ENCODE peak calls at places on chromosomes 5 and 9, in nine cellular contexts. One of them, this sample, is unnamed. For H3K27me3, the result is how much of the 10 kb centered on the place peaks cover.

GRCh38 chr5:98767563-98767962 is 5.9 kb upstream of the RGMB start:
- DNase-seq in uterus: no peak
- DNase-seq in GM23248: peak
- DNase-seq in suprapubic skin: no peak
- DNase-seq in body of pancreas: no peak
- DNase-seq in thoracic aorta: no peak
- DNase-seq in transverse colon: no peak
- DNase-seq in adipocyte: no peak
- DNase-seq in CD4-positive, alpha-beta T cell: no peak
- DNase-seq in this sample: no peak

GRCh38 chr5:107425541-107426031 is 245.2 kb downstream of the EFNA5 start:
- DNase-seq in uterus: no peak
- DNase-seq in GM23248: peak
- DNase-seq in suprapubic skin: no peak
- DNase-seq in body of pancreas: no peak
- DNase-seq in thoracic aorta: no peak
- DNase-seq in transverse colon: no peak
- DNase-seq in adipocyte: peak
- DNase-seq in CD4-positive, alpha-beta T cell: no peak
- DNase-seq in this sample: no peak

GRCh38 chr5:107135391-107135790 is 535.3 kb downstream of the EFNA5 start:
- DNase-seq in uterus: no peak
- DNase-seq in GM23248: peak
- DNase-seq in suprapubic skin: no peak
- DNase-seq in body of pancreas: no peak
- DNase-seq in thoracic aorta: no peak
- DNase-seq in transverse colon: no peak
- DNase-seq in adipocyte: peak
- DNase-seq in CD4-positive, alpha-beta T cell: no peak
- DNase-seq in this sample: no peak

GRCh38 chr9:108282872-108283271 is 572.9 kb downstream of the ACTL7B start:
- DNase-seq in uterus: no peak
- DNase-seq in GM23248: peak
- DNase-seq in suprapubic skin: no peak
- DNase-seq in body of pancreas: no peak
- DNase-seq in thoracic aorta: no peak
- DNase-seq in transverse colon: no peak
- DNase-seq in adipocyte: peak
- DNase-seq in CD4-positive, alpha-beta T cell: no peak
- DNase-seq in this sample: no peak

GRCh38 chr5:120388016-120388781 is 75.9 kb upstream of the PRR16 start:
- DNase-seq in uterus: no peak
- DNase-seq in GM23248: peak
- DNase-seq in suprapubic skin: no peak
- DNase-seq in body of pancreas: no peak
- DNase-seq in thoracic aorta: no peak
- DNase-seq in transverse colon: no peak
- DNase-seq in adipocyte: peak
- DNase-seq in CD4-positive, alpha-beta T cell: no peak
- DNase-seq in this sample: no peak

GRCh38 chr9:19020886-19021285 is 12.1 kb downstream of the SAXO1 start:
- DNase-seq in uterus: no peak
- DNase-seq in GM23248: no peak
- DNase-seq in suprapubic skin: no peak
- DNase-seq in body of pancreas: no peak
- DNase-seq in thoracic aorta: no peak
- DNase-seq in transverse colon: no peak
- DNase-seq in adipocyte: no peak
- DNase-seq in CD4-positive, alpha-beta T cell: no peak
- DNase-seq in this sample: no peak

GRCh38 chr5:83441752-83442151 is 29.8 kb upstream of the VCAN start:
- DNase-seq in uterus: no peak
- DNase-seq in GM23248: no peak
- DNase-seq in suprapubic skin: no peak
- DNase-seq in body of pancreas: no peak
- DNase-seq in thoracic aorta: no peak
- DNase-seq in transverse colon: no peak
- DNase-seq in adipocyte: no peak
- DNase-seq in CD4-positive, alpha-beta T cell: no peak
- DNase-seq in this sample: no peak

GRCh38 chr5:78813906-78814518 is 165.4 kb upstream of the LHFPL2 start:
- DNase-seq in uterus: no peak
- DNase-seq in GM23248: no peak
- DNase-seq in suprapubic skin: no peak
- DNase-seq in body of pancreas: no peak
- DNase-seq in thoracic aorta: no peak
- DNase-seq in transverse colon: no peak
- DNase-seq in adipocyte: peak
- DNase-seq in CD4-positive, alpha-beta T cell: no peak
- DNase-seq in this sample: no peak

GRCh38 chr9:114155967-114156294 is 594 bp downstream of the COL27A1 start:
- DNase-seq in uterus: no peak
- DNase-seq in GM23248: peak
- DNase-seq in suprapubic skin: no peak
- DNase-seq in body of pancreas: no peak
- DNase-seq in thoracic aorta: no peak
- DNase-seq in transverse colon: no peak
- DNase-seq in adipocyte: peak
- DNase-seq in CD4-positive, alpha-beta T cell: no peak
- DNase-seq in this sample: no peak

GRCh38 chr5:67240846-67241245 is 44.2 kb upstream of the CD180 start:
- DNase-seq in uterus: no peak
- DNase-seq in GM23248: no peak
- DNase-seq in suprapubic skin: no peak
- DNase-seq in body of pancreas: no peak
- DNase-seq in thoracic aorta: no peak
- DNase-seq in transverse colon: no peak
- DNase-seq in adipocyte: no peak
- DNase-seq in CD4-positive, alpha-beta T cell: no peak
- DNase-seq in this sample: no peak

GRCh38 chr9:36730414-36730813 is 157.7 kb downstream of the MELK start:
- DNase-seq in uterus: no peak
- DNase-seq in GM23248: no peak
- DNase-seq in suprapubic skin: no peak
- DNase-seq in body of pancreas: no peak
- DNase-seq in thoracic aorta: no peak
- DNase-seq in transverse colon: no peak
- DNase-seq in adipocyte: no peak
- DNase-seq in CD4-positive, alpha-beta T cell: no peak
- DNase-seq in this sample: no peak

DNA sequence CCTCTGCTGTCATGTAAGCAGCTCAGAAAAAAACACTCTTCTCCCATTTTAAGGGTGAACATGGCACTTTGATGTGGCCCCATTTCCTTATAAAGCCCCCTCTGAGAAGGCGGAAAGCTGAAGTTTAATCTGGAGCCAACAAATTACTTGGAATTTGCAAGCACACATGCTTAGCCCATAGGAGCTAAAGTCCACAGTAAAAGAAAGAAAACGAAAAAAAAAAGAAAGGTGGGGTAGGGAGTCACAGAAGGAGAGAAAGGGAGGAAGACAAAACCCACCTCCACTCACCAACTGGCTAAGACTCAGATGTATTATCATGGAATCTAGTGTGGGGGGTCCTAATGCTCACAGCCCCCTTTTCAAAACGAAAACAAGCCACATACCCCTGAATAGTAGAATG is 30.4 kb downstream of the PRRX2 start:
- DNase-seq in uterus: no peak
- DNase-seq in GM23248: no peak
- DNase-seq in suprapubic skin: no peak
- DNase-seq in body of pancreas: no peak
- DNase-seq in thoracic aorta: no peak
- DNase-seq in transverse colon: no peak
- DNase-seq in adipocyte: no peak
- DNase-seq in CD4-positive, alpha-beta T cell: no peak
- DNase-seq in this sample: no peak
- H3K27me3 ChIP-seq in uterus: under half
- H3K27me3 ChIP-seq in GM23248: under half
- H3K27me3 ChIP-seq in suprapubic skin: under half
- H3K27me3 ChIP-seq in body of pancreas: under half
- H3K27me3 ChIP-seq in thoracic aorta: under half
- H3K27me3 ChIP-seq in transverse colon: under half
- H3K27me3 ChIP-seq in adipocyte: under half
- H3K27me3 ChIP-seq in CD4-positive, alpha-beta T cell: under half
- H3K27me3 ChIP-seq in this sample: under half

GRCh38 chr5:73446631-73447233 is 1.8 kb downstream of the FOXD1 start:
- DNase-seq in uterus: no peak
- DNase-seq in GM23248: peak
- DNase-seq in suprapubic skin: no peak
- DNase-seq in body of pancreas: no peak
- DNase-seq in thoracic aorta: no peak
- DNase-seq in transverse colon: no peak
- DNase-seq in adipocyte: peak
- DNase-seq in CD4-positive, alpha-beta T cell: no peak
- DNase-seq in this sample: no peak

GRCh38 chr5:73442960-73443627 is 5.5 kb downstream of the FOXD1 start:
- DNase-seq in uterus: no peak
- DNase-seq in GM23248: no peak
- DNase-seq in suprapubic skin: no peak
- DNase-seq in body of pancreas: no peak
- DNase-seq in thoracic aorta: no peak
- DNase-seq in transverse colon: no peak
- DNase-seq in adipocyte: no peak
- DNase-seq in CD4-positive, alpha-beta T cell: no peak
- DNase-seq in this sample: no peak

GRCh38 chr5:73443725-73444498 is 4.7 kb downstream of the FOXD1 start:
- DNase-seq in uterus: no peak
- DNase-seq in GM23248: peak
- DNase-seq in suprapubic skin: no peak
- DNase-seq in body of pancreas: no peak
- DNase-seq in thoracic aorta: no peak
- DNase-seq in transverse colon: no peak
- DNase-seq in adipocyte: no peak
- DNase-seq in CD4-positive, alpha-beta T cell: no peak
- DNase-seq in this sample: no peak

GRCh38 chr5:73445708-73446630 is 2.6 kb downstream of the FOXD1 start:
- DNase-seq in uterus: no peak
- DNase-seq in GM23248: peak
- DNase-seq in suprapubic skin: no peak
- DNase-seq in body of pancreas: no peak
- DNase-seq in thoracic aorta: no peak
- DNase-seq in transverse colon: no peak
- DNase-seq in adipocyte: peak
- DNase-seq in CD4-positive, alpha-beta T cell: no peak
- DNase-seq in this sample: no peak

DNA sequence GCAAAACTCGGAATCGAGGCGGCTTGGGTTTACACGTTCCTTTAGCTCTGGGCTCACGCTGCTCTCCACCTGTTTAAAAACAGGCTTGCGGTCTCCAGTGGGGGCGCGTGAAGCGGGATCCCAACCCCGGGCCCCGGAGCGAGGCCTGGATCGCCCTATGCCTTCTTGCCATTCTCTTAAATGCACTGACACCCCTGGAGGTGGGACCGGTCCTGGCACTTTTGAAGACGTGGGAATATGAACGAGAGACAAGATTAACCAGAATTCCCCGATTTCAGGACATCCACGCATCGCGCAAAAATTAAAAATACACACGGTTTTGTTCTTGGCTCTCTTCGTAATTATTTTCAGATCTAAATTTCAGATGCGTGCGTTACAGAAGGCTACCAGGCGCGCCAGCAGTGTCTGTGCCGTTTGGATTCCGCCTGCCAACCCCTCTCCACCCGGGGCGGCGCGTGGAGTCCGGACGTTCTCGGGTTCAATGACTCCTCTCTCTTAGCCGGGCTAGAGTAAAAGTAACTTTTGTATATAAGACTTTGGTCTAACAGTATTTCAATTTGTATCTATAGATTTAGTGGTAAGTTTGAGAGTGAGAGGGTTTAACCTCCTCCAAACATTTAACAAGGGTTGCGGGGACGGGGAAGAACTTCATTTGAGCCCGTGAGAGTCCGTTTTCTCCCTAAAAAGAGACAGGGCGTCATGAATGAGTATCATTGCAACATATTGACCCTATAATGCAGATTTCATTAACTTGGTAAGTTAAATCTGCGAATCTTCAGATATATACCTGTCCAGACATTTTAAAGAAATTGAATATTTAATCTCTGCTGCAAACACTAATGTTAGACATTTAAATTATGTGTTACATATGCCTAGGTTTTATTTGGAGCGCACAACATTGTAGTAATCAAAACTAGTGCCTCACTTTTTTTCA is 3.8 kb downstream of the FOXD1 start:
- DNase-seq in uterus: no peak
- DNase-seq in GM23248: peak
- DNase-seq in suprapubic skin: no peak
- DNase-seq in body of pancreas: no peak
- DNase-seq in thoracic aorta: no peak
- DNase-seq in transverse colon: no peak
- DNase-seq in adipocyte: no peak
- DNase-seq in CD4-positive, alpha-beta T cell: no peak
- DNase-seq in this sample: no peak
- H3K27me3 ChIP-seq in uterus: half or more
- H3K27me3 ChIP-seq in GM23248: under half
- H3K27me3 ChIP-seq in suprapubic skin: half or more
- H3K27me3 ChIP-seq in body of pancreas: under half
- H3K27me3 ChIP-seq in thoracic aorta: under half
- H3K27me3 ChIP-seq in transverse colon: half or more
- H3K27me3 ChIP-seq in adipocyte: half or more
- H3K27me3 ChIP-seq in CD4-positive, alpha-beta T cell: half or more
- H3K27me3 ChIP-seq in this sample: under half

GRCh38 chr9:1058826-1059225 is 8.7 kb downstream of the DMRT2 start:
- DNase-seq in uterus: no peak
- DNase-seq in GM23248: peak
- DNase-seq in suprapubic skin: no peak
- DNase-seq in body of pancreas: no peak
- DNase-seq in thoracic aorta: no peak
- DNase-seq in transverse colon: no peak
- DNase-seq in adipocyte: no peak
- DNase-seq in CD4-positive, alpha-beta T cell: no peak
- DNase-seq in this sample: no peak
- H3K27me3 ChIP-seq in uterus: under half
- H3K27me3 ChIP-seq in GM23248: under half
- H3K27me3 ChIP-seq in suprapubic skin: under half
- H3K27me3 ChIP-seq in body of pancreas: under half
- H3K27me3 ChIP-seq in thoracic aorta: under half
- H3K27me3 ChIP-seq in transverse colon: half or more
- H3K27me3 ChIP-seq in adipocyte: under half
- H3K27me3 ChIP-seq in CD4-positive, alpha-beta T cell: under half
- H3K27me3 ChIP-seq in this sample: under half

DNA sequence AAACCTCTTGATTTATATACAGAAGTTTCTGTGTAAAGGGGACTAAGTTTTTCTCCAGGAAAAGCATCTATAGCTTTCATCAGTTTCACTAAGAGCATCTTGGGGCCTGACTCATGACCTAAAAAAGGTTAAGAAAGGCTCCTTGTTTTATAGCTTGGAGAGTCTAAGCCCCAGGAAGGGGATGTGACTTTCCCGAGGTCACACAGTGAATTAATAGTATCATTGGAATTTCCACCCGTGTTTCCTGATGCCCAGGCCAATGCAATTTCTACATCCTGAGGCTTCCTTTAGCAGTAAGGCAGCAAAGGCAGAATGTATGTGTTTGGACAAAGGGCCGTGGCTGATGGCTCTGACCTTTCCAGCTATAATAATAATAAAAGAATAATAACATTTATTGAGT is 8.6 kb downstream of the MORN5 start:
- DNase-seq in uterus: no peak
- DNase-seq in GM23248: peak
- DNase-seq in suprapubic skin: no peak
- DNase-seq in body of pancreas: no peak
- DNase-seq in thoracic aorta: no peak
- DNase-seq in transverse colon: no peak
- DNase-seq in adipocyte: no peak
- DNase-seq in CD4-positive, alpha-beta T cell: no peak
- DNase-seq in this sample: no peak
- H3K27me3 ChIP-seq in uterus: under half
- H3K27me3 ChIP-seq in GM23248: under half
- H3K27me3 ChIP-seq in suprapubic skin: under half
- H3K27me3 ChIP-seq in body of pancreas: under half
- H3K27me3 ChIP-seq in thoracic aorta: under half
- H3K27me3 ChIP-seq in transverse colon: under half
- H3K27me3 ChIP-seq in adipocyte: under half
- H3K27me3 ChIP-seq in CD4-positive, alpha-beta T cell: under half
- H3K27me3 ChIP-seq in this sample: under half

GRCh38 chr9:137441935-137442321 is 771 bp upstream of the ENTPD8 start:
- DNase-seq in uterus: no peak
- DNase-seq in GM23248: no peak
- DNase-seq in suprapubic skin: no peak
- DNase-seq in body of pancreas: no peak
- DNase-seq in thoracic aorta: no peak
- DNase-seq in transverse colon: no peak
- DNase-seq in adipocyte: no peak
- DNase-seq in CD4-positive, alpha-beta T cell: no peak
- DNase-seq in this sample: no peak
- H3K27me3 ChIP-seq in uterus: under half
- H3K27me3 ChIP-seq in GM23248: under half
- H3K27me3 ChIP-seq in suprapubic skin: under half
- H3K27me3 ChIP-seq in body of pancreas: under half
- H3K27me3 ChIP-seq in thoracic aorta: under half
- H3K27me3 ChIP-seq in transverse colon: under half
- H3K27me3 ChIP-seq in adipocyte: under half
- H3K27me3 ChIP-seq in CD4-positive, alpha-beta T cell: under half
- H3K27me3 ChIP-seq in this sample: under half